ENCODE peak calls at places on chromosomes 2 and 18, in five cellular contexts. One of them, this sample, is unnamed.

GRCh38 chr2:136057802-136058140 is 60.2 kb downstream of the CXCR4 start:
- DNase-seq in K562: no peak
- DNase-seq in HepG2: no peak
- DNase-seq in GM12878: no peak
- DNase-seq in H1: no peak
- DNase-seq in this sample: no peak

GRCh38 chr2:67564076-67564475 is 166.9 kb downstream of the ETAA1 start:
- DNase-seq in K562: no peak
- DNase-seq in HepG2: no peak
- DNase-seq in GM12878: no peak
- DNase-seq in H1: no peak
- DNase-seq in this sample: no peak

GRCh38 chr2:73532381-73532780 is 109.8 kb downstream of the NAT8 start:
- DNase-seq in K562: no peak
- DNase-seq in HepG2: no peak
- DNase-seq in GM12878: no peak
- DNase-seq in H1: no peak
- DNase-seq in this sample: no peak

GRCh38 chr2:111111101-111111755 is 9.5 kb upstream of the BCL2L11 start:
- DNase-seq in K562: no peak
- DNase-seq in HepG2: no peak
- DNase-seq in GM12878: no peak
- DNase-seq in H1: no peak
- DNase-seq in this sample: no peak

GRCh38 chr18:39701839-39702238 is 2136.2 kb upstream of the CELF4 start:
- DNase-seq in K562: no peak
- DNase-seq in HepG2: peak; percentile 88
- DNase-seq in GM12878: no peak
- DNase-seq in H1: no peak
- DNase-seq in this sample: peak; percentile 1

GRCh38 chr2:54207666-54208195 is 48.3 kb downstream of the TSPYL6 start:
- DNase-seq in K562: no peak
- DNase-seq in HepG2: peak; percentile 99
- DNase-seq in GM12878: no peak
- DNase-seq in H1: no peak
- DNase-seq in this sample: no peak

GRCh38 chr18:58611471-58612131 is 17.3 kb downstream of the ALPK2 start:
- DNase-seq in K562: no peak
- DNase-seq in HepG2: no peak
- DNase-seq in GM12878: no peak
- DNase-seq in H1: peak; percentile 27
- DNase-seq in this sample: no peak

GRCh38 chr2:17869128-17869527 is 9.3 kb upstream of the KCNS3 start:
- DNase-seq in K562: no peak
- DNase-seq in HepG2: no peak
- DNase-seq in GM12878: no peak
- DNase-seq in H1: no peak
- DNase-seq in this sample: peak; percentile 19

GRCh38 chr18:62802523-62802922 is 87.2 kb downstream of the PHLPP1 start:
- DNase-seq in K562: no peak
- DNase-seq in HepG2: no peak
- DNase-seq in GM12878: no peak
- DNase-seq in H1: no peak
- DNase-seq in this sample: no peak

GRCh38 chr2:226609361-226609760 is 190.3 kb downstream of the IRS1 start:
- DNase-seq in K562: no peak
- DNase-seq in HepG2: no peak
- DNase-seq in GM12878: no peak
- DNase-seq in H1: no peak
- DNase-seq in this sample: no peak

GRCh38 chr2:220891405-220891804 is 680.7 kb downstream of the EPHA4 start:
- DNase-seq in K562: no peak
- DNase-seq in HepG2: no peak
- DNase-seq in GM12878: no peak
- DNase-seq in H1: no peak
- DNase-seq in this sample: peak; percentile 51

GRCh38 chr2:173417801-173418200 is 63.1 kb downstream of the CDCA7 start:
- DNase-seq in K562: no peak
- DNase-seq in HepG2: no peak
- DNase-seq in GM12878: no peak
- DNase-seq in H1: no peak
- DNase-seq in this sample: no peak

GRCh38 chr2:3476386-3477033 is 42.8 kb downstream of the ADI1 start:
- DNase-seq in K562: no peak
- DNase-seq in HepG2: peak; percentile 56
- DNase-seq in GM12878: no peak
- DNase-seq in H1: no peak
- DNase-seq in this sample: no peak

GRCh38 chr18:72542993-72543361 is 1.2 kb downstream of the CBLN2 start:
- DNase-seq in K562: no peak
- DNase-seq in HepG2: no peak
- DNase-seq in GM12878: no peak
- DNase-seq in H1: no peak
- DNase-seq in this sample: no peak

GRCh38 chr2:186460465-186460864 is 25.6 kb upstream of the ZC3H15 start:
- DNase-seq in K562: no peak
- DNase-seq in HepG2: peak; percentile 68
- DNase-seq in GM12878: no peak
- DNase-seq in H1: no peak
- DNase-seq in this sample: no peak
- TF ChIP-seq YY1 in K562: no peak
- TF ChIP-seq YY1 in HepG2: no peak
- TF ChIP-seq YY1 in GM12878: no peak
- TF ChIP-seq YY1 in H1: no peak
- TF ChIP-seq YY1 in this sample: no peak

GRCh38 chr18:26549486-26550435 is 1.4 kb upstream of the KCTD1 start:
- DNase-seq in K562: no peak
- DNase-seq in HepG2: peak; percentile 12
- DNase-seq in GM12878: no peak
- DNase-seq in H1: no peak
- DNase-seq in this sample: peak; percentile 53
- TF ChIP-seq POLR2A in K562: no peak
- TF ChIP-seq POLR2A in HepG2: no peak
- TF ChIP-seq POLR2A in GM12878: no peak
- TF ChIP-seq POLR2A in H1: no peak
- TF ChIP-seq POLR2A in this sample: peak; percentile 48

DNA sequence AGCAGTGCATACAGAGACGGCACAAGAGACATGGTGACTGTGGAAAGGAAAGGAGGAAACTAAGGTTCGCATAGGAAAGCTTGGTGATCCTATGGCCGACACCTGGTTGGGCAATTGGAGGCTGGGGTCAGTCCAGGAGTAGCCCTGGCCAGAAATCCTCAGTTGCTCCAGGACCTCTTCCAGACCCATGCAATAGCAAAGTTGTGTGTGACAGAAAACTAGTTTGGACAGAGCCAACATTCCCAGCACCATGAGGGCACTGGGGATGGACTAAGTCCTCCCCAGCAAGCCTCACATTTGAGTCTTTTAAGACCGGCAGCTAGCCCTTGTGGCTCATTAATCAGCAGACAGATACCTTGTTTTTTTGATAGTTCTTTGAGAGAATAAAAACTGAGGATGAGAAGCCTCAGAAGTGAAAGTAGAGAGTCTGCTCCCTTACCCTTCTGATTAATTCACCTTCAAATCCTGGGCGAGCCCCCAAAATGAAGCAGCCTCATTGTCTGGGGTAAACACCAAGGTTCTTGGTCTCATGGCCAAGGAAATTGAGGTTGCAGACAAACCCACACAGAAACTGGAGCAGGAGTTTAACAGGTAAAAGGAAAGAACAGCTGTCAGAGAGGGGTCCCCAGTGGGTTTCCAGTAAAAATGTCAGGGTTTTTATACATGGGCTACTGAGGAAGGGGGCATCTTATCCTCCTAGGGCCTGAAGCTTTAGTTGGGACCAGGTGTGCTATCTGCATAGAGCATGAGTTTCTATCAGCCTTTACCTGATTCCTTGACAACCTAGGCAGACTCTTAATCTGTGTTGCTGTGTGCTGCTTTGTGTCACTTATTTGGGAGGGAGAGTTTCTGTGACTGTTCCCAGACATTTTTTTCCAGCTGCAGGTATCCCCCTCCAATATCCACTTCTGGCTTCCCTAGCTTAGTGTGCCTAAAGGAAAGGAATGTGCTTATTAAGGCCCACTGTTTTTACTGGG is 39.1 kb downstream of the STK17B start:
- DNase-seq in K562: no peak
- DNase-seq in HepG2: no peak
- DNase-seq in GM12878: no peak
- DNase-seq in H1: no peak
- DNase-seq in this sample: no peak
- H3K9me3 ChIP-seq in K562: no peaks in the 10 kb centered on the region
- H3K9me3 ChIP-seq in HepG2: no peaks in the 10 kb centered on the region
- H3K9me3 ChIP-seq in GM12878: peaks cover 37% of the 10 kb centered on the region
- H3K9me3 ChIP-seq in H1: peaks cover 57% of the 10 kb centered on the region
- H3K9me3 ChIP-seq in this sample: no peaks in the 10 kb centered on the region

GRCh38 chr2:161416294-161416632 is at the start of gene TBR1:
- DNase-seq in K562: no peak
- DNase-seq in HepG2: no peak
- DNase-seq in GM12878: no peak
- DNase-seq in H1: no peak
- DNase-seq in this sample: no peak

GRCh38 chr2:161418275-161418714 is 2.2 kb downstream of the TBR1 start:
- DNase-seq in K562: no peak
- DNase-seq in HepG2: no peak
- DNase-seq in GM12878: no peak
- DNase-seq in H1: no peak
- DNase-seq in this sample: no peak

GRCh38 chr2:161415467-161416293 is 417 bp upstream of the TBR1 start:
- DNase-seq in K562: no peak
- DNase-seq in HepG2: peak; percentile 10
- DNase-seq in GM12878: no peak
- DNase-seq in H1: no peak
- DNase-seq in this sample: no peak

GRCh38 chr2:161417428-161418274 is 1.6 kb downstream of the TBR1 start:
- DNase-seq in K562: no peak
- DNase-seq in HepG2: no peak
- DNase-seq in GM12878: no peak
- DNase-seq in H1: no peak
- DNase-seq in this sample: no peak

DNA sequence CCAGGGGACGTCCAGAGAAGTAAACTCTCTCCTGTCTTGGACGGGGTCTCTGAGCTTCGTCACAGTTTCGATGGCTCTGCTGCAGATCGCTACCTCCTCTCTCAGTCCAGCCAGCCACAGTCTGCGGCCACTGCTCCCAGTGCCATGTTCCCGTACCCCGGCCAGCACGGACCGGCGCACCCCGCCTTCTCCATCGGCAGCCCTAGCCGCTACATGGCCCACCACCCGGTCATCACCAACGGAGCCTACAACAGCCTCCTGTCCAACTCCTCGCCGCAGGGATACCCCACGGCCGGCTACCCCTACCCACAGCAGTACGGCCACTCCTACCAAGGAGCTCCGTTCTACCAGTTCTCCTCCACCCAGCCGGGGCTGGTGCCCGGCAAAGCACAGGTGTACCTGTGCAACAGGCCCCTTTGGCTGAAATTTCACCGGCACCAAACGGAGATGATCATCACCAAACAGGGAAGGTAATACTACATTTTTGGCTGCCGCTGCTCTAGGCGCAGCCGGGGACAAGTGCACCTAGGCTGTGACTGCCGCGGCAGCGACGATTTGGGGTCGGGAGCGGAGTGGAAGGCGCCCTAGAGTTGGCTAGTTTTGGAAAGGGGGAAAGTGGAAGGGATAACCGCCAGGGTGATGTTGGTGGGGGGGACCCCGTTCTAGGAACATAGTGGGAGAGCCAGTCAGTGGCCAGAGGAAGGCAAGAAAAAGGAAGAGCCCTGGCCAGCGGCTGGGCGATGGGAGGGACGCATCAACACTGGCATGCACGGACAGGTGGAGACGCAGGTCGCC is 733 bp downstream of the TBR1 start:
- DNase-seq in K562: no peak
- DNase-seq in HepG2: no peak
- DNase-seq in GM12878: no peak
- DNase-seq in H1: no peak
- DNase-seq in this sample: no peak
- TF ChIP-seq YY1 in K562: no peak
- TF ChIP-seq YY1 in HepG2: no peak
- TF ChIP-seq YY1 in GM12878: no peak
- TF ChIP-seq YY1 in H1: no peak
- TF ChIP-seq YY1 in this sample: no peak

This sample was measured in HCT116.